ENCODE peak calls at places on chromosomes 5 and 9, in eight cellular contexts. E, T, U, S, D, F, Y and X are unnamed samples. For H3K9me3, the result is how much of the 10 kb centered on the place peaks cover.

GRCh38 chr9:121860744-121861143 is 209.3 kb downstream of the DAB2IP start:
- DNase-seq in E (no peak), T (peak), U (peak), S (no peak), D (peak), F (no peak), Y (no peak), X (no peak)

GRCh38 chr9:38328765-38329164 is 63.7 kb upstream of the ALDH1B1 start:
- DNase-seq in E (no peak), T (no peak), U (no peak), S (no peak), D (no peak), F (no peak), Y (no peak), X (no peak)

GRCh38 chr9:114898741-114899140 is 31.6 kb downstream of the TNFSF8 start:
- DNase-seq in E (no peak), T (no peak), U (no peak), S (peak), D (peak), F (peak), Y (peak), X (peak)

GRCh38 chr5:149675467-149676201 is 54.5 kb upstream of the PPARGC1B start:
- DNase-seq in E (no peak), T (no peak), U (no peak), S (no peak), D (no peak), F (no peak), Y (peak), X (no peak)

GRCh38 chr9:19193029-19193324 is 37.5 kb upstream of the DENND4C start:
- DNase-seq in E (no peak), T (no peak), U (no peak), S (no peak), D (no peak), F (no peak), Y (no peak), X (no peak)

GRCh38 chr5:141476132-141476909 is 555 bp downstream of the PCDHGC3 start:
- DNase-seq in E (no peak), T (no peak), U (peak), S (peak), D (peak), F (no peak), Y (peak), X (no peak)

GRCh38 chr9:91900057-91900816 is 49.8 kb downstream of the ROR2 start:
- DNase-seq in E (no peak), T (no peak), U (no peak), S (no peak), D (no peak), F (no peak), Y (no peak), X (no peak)

GRCh38 chr9:91560301-91560700 is 136.7 kb upstream of the NFIL3 start:
- DNase-seq in E (no peak), T (no peak), U (no peak), S (no peak), D (no peak), F (no peak), Y (no peak), X (no peak)

GRCh38 chr9:103397868-103398600 is 402.9 kb downstream of the CYLC2 start:
- DNase-seq in E (peak), T (no peak), U (no peak), S (peak), D (no peak), F (peak), Y (peak), X (no peak)
- H3K9me3 ChIP-seq in E (under half), T (under half), U (under half), S (under half), D (under half), F (under half), Y (under half), X (under half)

DNA sequence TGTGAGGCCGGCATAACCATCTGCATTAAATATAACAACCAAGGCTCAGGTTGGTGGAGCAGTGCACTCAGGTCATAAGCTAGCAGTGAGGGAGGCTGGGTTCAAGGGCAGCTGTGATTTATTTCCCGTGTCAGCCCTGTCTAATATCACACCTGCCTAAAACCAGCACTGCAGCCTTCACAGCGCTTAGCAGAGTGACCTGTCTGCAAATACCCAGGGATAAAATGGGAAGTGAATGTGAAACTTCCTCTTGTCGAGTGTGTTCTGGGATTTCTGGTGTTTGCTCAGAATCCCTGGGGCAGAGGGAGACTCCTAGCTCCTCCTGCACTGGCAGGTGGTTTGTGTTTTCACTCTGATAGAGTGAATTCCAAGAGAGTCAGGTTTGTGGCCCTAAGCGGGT is 57.5 kb downstream of the ZNF510 start:
- DNase-seq in E (no peak), T (no peak), U (no peak), S (no peak), D (no peak), F (no peak), Y (peak), X (no peak)
- H3K9me3 ChIP-seq in E (under half), T (under half), U (under half), S (under half), D (under half), F (under half), Y (under half), X (under half)

DNA sequence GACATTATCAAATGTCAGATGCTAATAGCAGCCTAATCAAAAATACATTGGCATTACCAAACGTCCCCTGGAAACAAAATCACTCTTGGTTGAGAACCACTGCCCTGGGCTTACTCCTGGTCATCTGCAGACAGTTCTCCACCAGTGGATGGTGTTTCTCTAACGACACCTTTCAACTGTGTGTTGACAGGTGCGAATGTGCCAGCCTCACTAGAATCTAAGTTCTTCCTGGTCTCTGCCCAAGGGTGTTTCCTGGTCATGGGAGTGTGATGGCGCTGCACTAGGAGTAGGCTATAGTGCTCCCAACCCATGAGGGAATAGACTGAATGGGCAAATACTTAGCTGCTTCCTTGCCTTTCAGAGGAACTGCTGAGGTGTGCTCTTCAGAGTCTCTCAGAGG is 105.9 kb downstream of the MRPS27 start:
- DNase-seq in E (no peak), T (no peak), U (no peak), S (no peak), D (no peak), F (no peak), Y (no peak), X (no peak)
- H3K9me3 ChIP-seq in E (under half), T (under half), U (under half), S (under half), D (under half), F (under half), Y (under half), X (under half)

GRCh38 chr9:14702200-14702599 is 9.0 kb upstream of the ZDHHC21 start:
- DNase-seq in E (no peak), T (no peak), U (no peak), S (no peak), D (no peak), F (no peak), Y (no peak), X (no peak)

GRCh38 chr9:14705079-14705478 is 11.8 kb upstream of the ZDHHC21 start:
- DNase-seq in E (no peak), T (no peak), U (no peak), S (no peak), D (no peak), F (no peak), Y (no peak), X (no peak)

GRCh38 chr9:14706530-14707140 is 13.4 kb upstream of the ZDHHC21 start:
- DNase-seq in E (no peak), T (no peak), U (no peak), S (no peak), D (no peak), F (no peak), Y (no peak), X (no peak)

GRCh38 chr9:14704281-14704680 is 11.0 kb upstream of the ZDHHC21 start:
- DNase-seq in E (no peak), T (no peak), U (no peak), S (no peak), D (no peak), F (no peak), Y (no peak), X (no peak)
- H3K9me3 ChIP-seq in E (under half), T (under half), U (under half), S (under half), D (under half), F (under half), Y (under half), X (under half)

GRCh38 chr9:40914772-40915659 is 213.5 kb downstream of the FOXD4L6 start:
- DNase-seq in E (no peak), T (no peak), U (no peak), S (no peak), D (no peak), F (no peak), Y (no peak), X (no peak)
- H3K9me3 ChIP-seq in E (under half), T (half or more), U (half or more), S (half or more), D (half or more), F (under half), Y (under half), X (half or more)

GRCh38 chr5:179110528-179110927 is 50.4 kb downstream of the ZNF354C start:
- DNase-seq in E (no peak), T (no peak), U (no peak), S (no peak), D (no peak), F (no peak), Y (no peak), X (no peak)
- H3K9me3 ChIP-seq in E (under half), T (half or more), U (half or more), S (under half), D (under half), F (under half), Y (under half), X (under half)

GRCh38 chr9:40926404-40927259 is 201.8 kb downstream of the FOXD4L6 start:
- DNase-seq in E (no peak), T (no peak), U (no peak), S (no peak), D (no peak), F (no peak), Y (no peak), X (no peak)

GRCh38 chr9:40925149-40925548 is 203.3 kb downstream of the FOXD4L6 start:
- DNase-seq in E (no peak), T (no peak), U (no peak), S (no peak), D (no peak), F (no peak), Y (no peak), X (no peak)

GRCh38 chr9:40927851-40928802 is 200.4 kb downstream of the FOXD4L6 start:
- DNase-seq in E (no peak), T (no peak), U (no peak), S (no peak), D (no peak), F (no peak), Y (no peak), X (no peak)

GRCh38 chr9:40928803-40929487 is 199.5 kb downstream of the FOXD4L6 start:
- DNase-seq in E (no peak), T (no peak), U (no peak), S (no peak), D (no peak), F (no peak), Y (no peak), X (no peak)
- H3K9me3 ChIP-seq in E (under half), T (half or more), U (half or more), S (under half), D (half or more), F (half or more), Y (under half), X (half or more)

DNA sequence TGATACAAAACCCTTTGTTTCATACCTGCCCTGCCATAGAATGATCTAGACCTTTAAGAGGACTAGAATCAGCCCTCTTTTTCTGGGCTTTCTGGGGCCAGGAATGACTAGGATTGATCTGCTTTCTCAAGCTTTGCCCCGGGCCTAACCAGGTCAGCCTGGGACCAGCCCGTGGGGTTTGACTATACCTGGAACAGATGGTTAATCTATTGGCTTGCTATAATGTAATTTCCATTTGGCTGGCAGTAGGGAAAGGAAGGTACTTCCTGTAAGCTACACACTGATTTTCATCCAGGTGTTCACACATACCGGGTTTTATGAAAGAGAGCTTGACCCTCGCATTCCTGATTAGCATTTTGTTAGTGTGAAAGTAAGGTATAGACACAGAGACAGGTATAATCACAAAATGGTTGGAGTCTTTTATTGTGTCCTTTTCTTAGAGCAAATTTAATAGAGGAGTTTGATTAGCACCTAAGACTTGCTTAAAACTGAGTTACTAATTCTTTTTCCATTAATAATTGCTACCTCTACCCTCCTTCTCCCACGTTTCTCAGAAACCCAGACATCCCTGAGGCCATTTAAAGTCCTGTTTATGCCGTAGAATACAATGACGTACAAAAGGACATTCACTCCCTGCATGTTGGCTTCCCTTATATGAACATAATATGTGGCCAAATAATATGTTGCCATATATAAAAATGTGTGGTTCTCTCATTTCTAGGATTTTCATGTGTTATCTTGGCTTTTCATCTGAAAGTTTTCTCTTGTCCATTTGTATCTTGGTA is 17.3 kb downstream of the LNPEP start:
- DNase-seq in E (no peak), T (no peak), U (no peak), S (no peak), D (no peak), F (no peak), Y (no peak), X (no peak)
- H3K9me3 ChIP-seq in E (under half), T (under half), U (under half), S (under half), D (under half), F (under half), Y (under half), X (under half)

DNA sequence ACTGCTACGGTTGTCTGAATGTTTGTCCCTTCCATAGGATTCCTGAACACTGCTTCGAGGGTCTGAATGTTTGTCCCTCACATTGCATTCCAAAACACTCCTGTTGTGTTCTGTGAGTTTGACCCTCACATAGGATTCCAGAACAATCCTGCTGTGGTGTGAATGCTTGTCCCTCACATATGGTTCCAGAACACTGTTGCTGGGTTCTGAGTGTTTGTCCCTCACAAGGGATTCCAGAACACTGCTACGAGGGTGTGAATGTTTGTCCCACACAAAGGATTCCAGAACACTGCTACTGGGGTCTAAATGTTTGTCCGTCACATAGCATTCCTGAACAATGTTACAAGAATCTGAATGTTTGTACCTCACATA is 201.2 kb downstream of the FOXD4L6 start:
- DNase-seq in E (no peak), T (no peak), U (no peak), S (no peak), D (no peak), F (no peak), Y (no peak), X (no peak)
- H3K9me3 ChIP-seq in E (under half), T (half or more), U (half or more), S (under half), D (half or more), F (half or more), Y (under half), X (half or more)